ENCODE peak calls at places on chromosomes 13 and 19, in four cellular contexts. U is hippocampal formation, B is RPMI8226, D is HAP-1. G is an unnamed sample.
A peak's percentile ranks its signal among the peaks of the same experiment; 100 is the strongest.

GRCh38 chr19:6236310-6237291 is 43.2 kb downstream of the MLLT1 start:
- DNase-seq in D (no peak), U (no peak), B (no peak), G (no peak)

GRCh38 chr19:17289489-17289888 is 7.8 kb downstream of the ANKLE1 start:
- DNase-seq in B (peak; percentile 79), D (peak; percentile 53), U (no peak), G (no peak)

GRCh38 chr19:49151339-49152217 is 3.6 kb downstream of the HRC start:
- DNase-seq in B (peak; percentile 80), U (no peak), D (peak; percentile 84), G (peak; percentile 91)

GRCh38 chr19:38739440-38740251 is 4.6 kb downstream of the CAPN12 start:
- DNase-seq in U (no peak), D (no peak), B (no peak), G (no peak)

GRCh38 chr19:19308373-19308772 is 11.9 kb downstream of the SUGP1 start:
- DNase-seq in U (no peak), B (no peak), D (no peak), G (no peak)

GRCh38 chr19:4717191-4717965 is 6.3 kb downstream of the DPP9 start:
- DNase-seq in B (no peak), D (no peak), U (no peak), G (no peak)

GRCh38 chr13:113343692-113343968 is 20.3 kb downstream of the GRTP1 start:
- DNase-seq in D (no peak), B (no peak), U (no peak), G (no peak)

GRCh38 chr19:28920269-28921066 is 292.5 kb downstream of the UQCRFS1 start:
- DNase-seq in B (no peak), U (no peak), D (peak; percentile 22), G (no peak)

GRCh38 chr13:43113603-43114002 is 90.2 kb downstream of the DNAJC15 start:
- DNase-seq in B (no peak), U (no peak), D (no peak), G (no peak)

GRCh38 chr19:47142779-47143178 is 12.1 kb downstream of the SAE1 start:
- DNase-seq in B (no peak), U (no peak), D (no peak), G (no peak)

GRCh38 chr19:33392341-33393285 is 19.1 kb downstream of the CEBPG start:
- DNase-seq in D (no peak), U (no peak), B (no peak), G (no peak)

GRCh38 chr13:44903596-44903995 is 85.7 kb downstream of the NUFIP1 start:
- DNase-seq in B (no peak), U (peak; percentile 45), D (peak; percentile 62), G (no peak)